ENCODE peak calls at places on chromosomes 16 and 17, in seven cellular contexts. U is left cardiac atrium; S is ecto neural progenitor cell; V is stimulated activated naive CD8-positive, alpha-beta T cell treated with anti-CD3 and anti-CD28 coated beads, Interleukin-15, Interleukin-2, amounts not matched to agents 100 U/mL and 50 U/mL, for 24 hours; T is CD8-positive, alpha-beta memory T cell; J is PC-3; Z is dorsolateral prefrontal cortex. R is an unnamed sample.

GRCh38 chr17:68807998-68808772 is 147.0 kb downstream of the ABCA8 start:
- DNase-seq in S (no peak), Z (peak), U (no peak), V (no peak), J (no peak), T (no peak), R (no peak)

GRCh38 chr17:41397003-41397665 is at the start of gene KRT31:
- DNase-seq in U (no peak), V (no peak), Z (no peak), S (no peak), J (no peak), T (no peak), R (no peak)

GRCh38 chr16:71722801-71723536 is 1.5 kb downstream of the PHLPP2 start:
- DNase-seq in V (peak), U (peak), Z (no peak), T (peak), J (peak), S (peak), R (peak)

GRCh38 chr17:82300707-82301270 is 16.6 kb downstream of the CD7 start:
- DNase-seq in Z (peak), U (peak), S (peak), T (peak), J (peak), V (peak), R (no peak)

GRCh38 chr16:67504190-67505021 is 21.1 kb upstream of the AGRP start:
- DNase-seq in T (peak), Z (peak), S (no peak), U (peak), V (peak), J (peak), R (no peak)

GRCh38 chr17:32992360-32993033 is 850 bp downstream of the SPACA3 start:
- DNase-seq in V (no peak), U (no peak), Z (no peak), J (no peak), T (no peak), S (no peak), R (no peak)

GRCh38 chr16:74785031-74785430 is 10.4 kb upstream of the FA2H start:
- DNase-seq in Z (no peak), J (no peak), S (no peak), T (no peak), U (no peak), V (no peak), R (no peak)

GRCh38 chr16:11319529-11320146 is 25.6 kb upstream of the RMI2 start:
- DNase-seq in T (no peak), U (no peak), V (no peak), S (no peak), Z (no peak), J (peak), R (no peak)

GRCh38 chr17:42270596-42270995 is 5.6 kb downstream of the STAT5B start:
- DNase-seq in U (no peak), V (no peak), S (no peak), T (no peak), J (no peak), Z (no peak), R (no peak)

GRCh38 chr17:45305532-45306087 is 11.2 kb downstream of the MAP3K14 start:
- DNase-seq in J (no peak), V (no peak), T (no peak), U (no peak), Z (no peak), S (no peak), R (no peak)

GRCh38 chr17:13420294-13421277 is 181.1 kb downstream of the HS3ST3A1 start:
- DNase-seq in V (no peak), T (no peak), U (no peak), Z (no peak), S (no peak), J (peak), R (peak)

GRCh38 chr17:36657763-36658490 is 56.5 kb downstream of the MRM1 start:
- DNase-seq in Z (peak), U (peak), J (no peak), S (peak), V (peak), T (no peak), R (no peak)

GRCh38 chr17:4043862-4044261 is 79.6 kb upstream of the ATP2A3 start:
- DNase-seq in V (peak), U (peak), S (no peak), T (peak), Z (no peak), J (no peak), R (no peak)

GRCh38 chr16:64615647-64616280 is 506.1 kb downstream of the CDH11 start:
- DNase-seq in J (no peak), T (no peak), V (no peak), S (peak), U (no peak), Z (peak), R (no peak)

GRCh38 chr16:89115216-89115949 is 21.7 kb downstream of the ACSF3 start:
- DNase-seq in J (no peak), T (peak), U (peak), S (no peak), V (peak), Z (peak), R (peak)

GRCh38 chr16:57413733-57414132 is 9.2 kb downstream of the CCL17 start:
- DNase-seq in S (no peak), V (no peak), T (no peak), U (no peak), J (no peak), Z (no peak), R (no peak)

GRCh38 chr17:20009302-20010098 is at the start of gene SPECC1:
- DNase-seq in V (peak), T (peak), Z (peak), J (peak), U (peak), S (peak), R (peak)

GRCh38 chr16:3008749-3009088 is 4.0 kb upstream of the CLDN9 start:
- DNase-seq in V (no peak), U (no peak), T (no peak), J (no peak), S (no peak), Z (no peak), R (no peak)

GRCh38 chr17:61508912-61509311 is 56.7 kb downstream of the TBX4 start:
- DNase-seq in T (no peak), V (no peak), Z (no peak), U (no peak), J (no peak), S (no peak), R (peak)

GRCh38 chr17:48954300-48954755 is 9.7 kb upstream of the SNF8 start:
- DNase-seq in S (peak), J (peak), Z (no peak), V (peak), U (no peak), T (no peak), R (peak)

GRCh38 chr16:74184839-74185238 is 111.8 kb upstream of the PSMD7 start:
- DNase-seq in Z (no peak), U (no peak), T (no peak), S (no peak), J (no peak), V (no peak), R (no peak)

GRCh38 chr17:13792314-13792713 is 190.6 kb upstream of the HS3ST3A1 start:
- DNase-seq in V (no peak), S (no peak), J (no peak), U (no peak), Z (no peak), T (no peak), R (no peak)

GRCh38 chr17:62790554-62790953 is 17.6 kb downstream of the MARCHF10 start:
- DNase-seq in S (no peak), Z (no peak), J (peak), V (no peak), T (no peak), U (no peak), R (peak)

GRCh38 chr16:67834242-67834614 is 7.9 kb upstream of the THAP11 start:
- DNase-seq in T (no peak), S (no peak), Z (no peak), J (no peak), U (no peak), V (no peak), R (no peak)

GRCh38 chr17:81298325-81298990 is 3.4 kb upstream of the SLC38A10 start:
- DNase-seq in U (no peak), V (no peak), Z (no peak), J (peak), T (no peak), S (no peak), R (peak)

GRCh38 chr16:12576878-12577277 is 226.8 kb downstream of the CPPED1 start:
- DNase-seq in Z (no peak), U (no peak), T (no peak), S (no peak), V (peak), J (no peak), R (no peak)

GRCh38 chr17:79531191-79531590 is 79.7 kb downstream of the RBFOX3 start:
- DNase-seq in U (peak), J (no peak), V (no peak), T (no peak), Z (peak), S (no peak), R (no peak)

GRCh38 chr17:30520882-30521281 is 43.7 kb downstream of the GOSR1 start:
- DNase-seq in U (no peak), V (no peak), S (no peak), J (no peak), Z (no peak), T (no peak), R (no peak)

GRCh38 chr17:290121-290521 is 62.5 kb downstream of the RPH3AL start:
- DNase-seq in U (peak), V (no peak), Z (no peak), S (no peak), T (no peak), J (no peak), R (no peak)

GRCh38 chr16:49592507-49593422 is 219.2 kb downstream of the C16orf78 start:
- DNase-seq in V (peak), J (peak), S (peak), Z (no peak), U (no peak), T (peak), R (no peak)

GRCh38 chr17:81859906-81860755 is at the start of gene P4HB:
- DNase-seq in Z (no peak), T (no peak), J (no peak), U (no peak), S (no peak), V (peak), R (no peak)

GRCh38 chr16:30958164-30959083 is 870 bp downstream of the SETD1A start:
- DNase-seq in V (no peak), T (no peak), S (peak), Z (no peak), U (peak), J (peak), R (no peak)

GRCh38 chr17:14772776-14773175 is 471.9 kb downstream of the HS3ST3B1 start:
- DNase-seq in T (no peak), S (no peak), V (no peak), J (no peak), U (no peak), Z (no peak), R (no peak)

GRCh38 chr17:7835818-7836595 is 2.0 kb downstream of the KDM6B start:
- DNase-seq in S (no peak), J (peak), V (no peak), T (peak), U (peak), Z (peak), R (peak)

GRCh38 chr17:34598161-34598776 is 18.9 kb downstream of the TMEM132E start:
- DNase-seq in V (no peak), J (no peak), T (no peak), U (no peak), Z (peak), S (peak), R (no peak)

GRCh38 chr17:19596869-19597268 is 51.7 kb upstream of the ALDH3A2 start:
- DNase-seq in U (no peak), Z (no peak), J (no peak), S (peak), V (no peak), T (no peak), R (no peak)

GRCh38 chr16:72794319-72794718 is 253.6 kb downstream of the ZFHX3 start:
- DNase-seq in V (no peak), J (no peak), U (peak), Z (no peak), S (no peak), T (no peak), R (no peak)